ENCODE peak calls at places on chromosomes 13 and 19, in seven cellular contexts. U, S, G, W, R, D and A are unnamed samples.

GRCh38 chr13:41691276-41691675 is 233.9 kb downstream of the RGCC start:
- DNase-seq in U (no peak), S (no peak), G (no peak), W (no peak), R (no peak), D (peak; percentile 70), A (no peak)

GRCh38 chr19:11380653-11381534 is 3.2 kb downstream of the EPOR start:
- DNase-seq in U (peak; percentile 91), S (peak; percentile 72), G (peak; percentile 91), W (peak; percentile 97), R (peak; percentile 97), D (peak; percentile 93), A (peak; percentile 65)

GRCh38 chr13:30529085-30529815 is 63.5 kb upstream of the HMGB1 start:
- DNase-seq in U (no peak), S (no peak), G (peak; percentile 34), W (no peak), R (no peak), D (peak; percentile 33), A (no peak)

GRCh38 chr19:4697304-4697703 is 26.3 kb downstream of the DPP9 start:
- DNase-seq in U (no peak), S (no peak), G (no peak), W (no peak), R (no peak), D (no peak), A (no peak)

GRCh38 chr13:44244288-44244687 is 129.3 kb upstream of the SERP2 start:
- DNase-seq in U (no peak), S (peak; percentile 47), G (peak; percentile 91), W (peak; percentile 42), R (no peak), D (no peak), A (no peak)

GRCh38 chr19:49210108-49210900 is 52.7 kb downstream of the TRPM4 start:
- DNase-seq in U (no peak), S (no peak), G (no peak), W (no peak), R (peak; percentile 61), D (no peak), A (no peak)

GRCh38 chr13:40777166-40777956 is 6.4 kb upstream of the MRPS31 start:
- DNase-seq in U (no peak), S (no peak), G (peak; percentile 43), W (no peak), R (no peak), D (peak; percentile 68), A (no peak)

GRCh38 chr13:113243847-113244246 is 34.4 kb downstream of the CUL4A start:
- DNase-seq in U (no peak), S (no peak), G (no peak), W (no peak), R (no peak), D (no peak), A (no peak)

GRCh38 chr13:109396266-109396665 is 390.1 kb downstream of the IRS2 start:
- DNase-seq in U (no peak), S (no peak), G (no peak), W (peak; percentile 21), R (no peak), D (no peak), A (no peak)

GRCh38 chr13:99517577-99517976 is 16.3 kb downstream of the TM9SF2 start:
- DNase-seq in U (no peak), S (no peak), G (no peak), W (no peak), R (no peak), D (no peak), A (no peak)

GRCh38 chr13:60755380-60756163 is 358.6 kb downstream of the TDRD3 start:
- DNase-seq in U (no peak), S (no peak), G (peak; percentile 2), W (no peak), R (no peak), D (no peak), A (no peak)

GRCh38 chr19:40416918-40417713 is 3.9 kb upstream of the PRX start:
- DNase-seq in U (no peak), S (no peak), G (no peak), W (peak; percentile 80), R (no peak), D (no peak), A (no peak)

GRCh38 chr19:13069415-13070369 is 33.0 kb downstream of the LYL1 start:
- DNase-seq in U (no peak), S (no peak), G (peak; percentile 37), W (no peak), R (no peak), D (peak; percentile 53), A (no peak)

GRCh38 chr13:84844473-84844872 is 954.7 kb downstream of the SLITRK6 start:
- DNase-seq in U (no peak), S (no peak), G (peak; percentile 3), W (no peak), R (no peak), D (no peak), A (no peak)
- TF ChIP-seq CTCF in U (no peak), S (peak; percentile 43), G (peak; percentile 30), W (no peak), R (no peak), D (no peak), A (no peak)

DNA sequence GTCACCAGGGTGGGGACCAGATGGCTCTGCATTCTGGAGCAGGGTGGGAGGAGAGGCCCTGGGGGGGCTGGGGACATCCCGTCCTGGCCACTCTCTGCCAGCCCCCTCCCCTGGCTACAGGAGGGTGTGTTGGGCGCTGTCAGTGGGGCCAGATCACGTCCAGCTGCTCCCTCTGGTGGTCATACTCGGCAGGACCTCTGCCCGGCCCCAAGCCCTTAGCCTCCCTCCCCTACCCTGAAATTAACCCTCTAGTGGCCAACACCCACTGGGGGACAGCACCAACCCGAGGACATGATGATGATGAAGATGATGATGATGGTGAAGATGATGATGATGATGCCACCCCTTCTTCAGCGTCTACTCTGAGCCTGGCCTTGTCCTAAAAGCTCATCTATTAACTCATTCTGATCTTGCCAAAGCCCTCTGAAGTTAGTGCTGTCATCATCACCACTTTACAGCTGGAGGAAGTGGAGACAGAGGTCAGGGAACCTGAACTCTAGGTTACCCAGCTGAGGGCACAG is 590 bp upstream of the LGI4 start:
- DNase-seq in U (no peak), S (no peak), G (peak; percentile 45), W (peak; percentile 78), R (peak; percentile 81), D (peak; percentile 65), A (no peak)
- H3K4me3 ChIP-seq in U (no peak overlapping the region), S (no peak overlapping the region), G (no peak overlapping the region), W (peak overlapping the region; percentile 31), R (no peak overlapping the region), D (no peak overlapping the region), A (no peak overlapping the region)

DNA sequence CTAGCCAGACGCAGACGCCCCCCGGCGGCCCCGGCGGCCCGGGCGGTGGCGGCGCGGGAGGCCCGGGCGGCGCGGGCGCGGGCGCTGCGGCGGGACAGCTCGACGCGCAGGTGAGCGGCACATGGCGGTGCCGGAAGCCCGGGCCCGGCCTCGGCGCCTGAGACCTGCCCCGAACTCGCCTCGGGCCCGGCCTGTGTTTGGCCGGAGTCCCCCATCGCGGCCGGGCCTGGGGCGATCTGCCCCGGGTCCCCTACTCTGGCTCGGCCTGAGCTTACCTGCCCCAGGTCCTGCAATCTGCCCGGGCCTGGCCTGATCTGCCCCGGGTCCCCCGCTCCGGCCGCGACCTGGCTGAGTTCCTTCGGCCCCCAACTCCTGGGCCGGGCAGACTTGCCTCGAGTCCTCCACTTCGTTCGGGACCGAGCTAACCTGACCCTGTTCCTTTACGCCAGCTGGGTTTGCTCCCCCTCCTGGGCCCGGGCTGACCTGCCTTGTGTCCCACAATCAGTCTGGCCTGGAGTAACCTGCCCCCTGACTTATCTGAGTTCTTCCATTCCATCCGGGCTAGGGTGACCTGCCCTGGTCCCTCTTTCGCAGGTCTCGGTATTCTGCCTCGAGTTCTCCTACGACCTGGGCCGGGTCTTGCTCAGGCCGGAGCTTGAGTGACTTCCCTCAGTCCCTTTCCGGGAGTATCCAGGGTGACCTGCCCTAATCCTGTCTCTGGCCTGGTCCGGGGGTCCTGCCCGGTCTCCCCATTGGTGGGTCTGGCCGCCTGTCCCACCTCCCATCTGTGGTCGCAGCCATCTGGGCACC is 777 bp downstream of the UPF1 start:
- DNase-seq in U (no peak), S (no peak), G (no peak), W (no peak), R (peak; percentile 62), D (no peak), A (no peak)
- TF ChIP-seq CTCF in U (no peak), S (peak; percentile 28), G (peak; percentile 24), W (no peak), R (no peak), D (peak; percentile 31), A (peak; percentile 43)

GRCh38 chr13:110916671-110917142 is 1.8 kb upstream of the ANKRD10 start:
- DNase-seq in U (no peak), S (peak; percentile 76), G (peak; percentile 92), W (no peak), R (no peak), D (peak; percentile 57), A (peak; percentile 71)
- H3K4me3 ChIP-seq in U (no peak overlapping the region), S (no peak overlapping the region), G (peak overlapping the region; percentile 70), W (no peak overlapping the region), R (no peak overlapping the region), D (no peak overlapping the region), A (peak overlapping the region; percentile 10)

DNA sequence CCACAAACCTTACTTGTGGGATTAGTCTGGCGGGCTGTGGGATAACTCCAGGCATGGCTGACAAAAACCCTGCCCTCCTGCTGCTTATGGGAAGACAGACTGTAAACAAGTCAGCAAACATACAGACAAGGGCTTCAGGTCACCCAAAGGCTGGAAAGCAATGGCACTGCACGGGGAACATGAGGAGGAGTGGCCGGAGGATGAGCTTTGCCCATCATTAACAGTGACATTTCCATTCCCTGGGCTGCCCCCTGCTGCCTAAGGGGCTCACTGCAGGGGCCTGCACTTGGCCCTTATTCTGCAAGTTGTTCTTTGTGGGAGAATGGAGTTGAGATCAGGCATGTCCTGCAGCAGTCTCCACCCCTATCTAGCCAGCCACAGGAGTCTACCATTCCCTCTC is 91.3 kb downstream of the UQCRFS1 start:
- DNase-seq in U (no peak), S (no peak), G (no peak), W (no peak), R (no peak), D (peak; percentile 22), A (no peak)
- TF ChIP-seq CTCF in U (no peak), S (peak; percentile 67), G (peak; percentile 13), W (no peak), R (no peak), D (peak; percentile 61), A (peak; percentile 25)

GRCh38 chr13:50078512-50079277 is 63.5 kb downstream of the KCNRG start:
- DNase-seq in U (no peak), S (no peak), G (no peak), W (no peak), R (no peak), D (peak; percentile 32), A (no peak)
- H3K4me3 ChIP-seq in U (peak overlapping the region; percentile 74), S (peak overlapping the region; percentile 9), G (peak overlapping the region; percentile 86), W (no peak overlapping the region), R (no peak overlapping the region), D (peak overlapping the region; percentile 34), A (peak overlapping the region; percentile 93)

GRCh38 chr19:1073956-1074511 is 7.1 kb downstream of the ARHGAP45 start:
- DNase-seq in U (no peak), S (no peak), G (no peak), W (no peak), R (peak; percentile 64), D (no peak), A (no peak)
- TF ChIP-seq CTCF in U (no peak), S (no peak), G (no peak), W (no peak), R (no peak), D (no peak), A (no peak)

GRCh38 chr19:31223805-31224534 is 125.3 kb downstream of the TSHZ3 start:
- DNase-seq in U (peak; percentile 89), S (peak; percentile 88), G (peak; percentile 92), W (no peak), R (no peak), D (peak; percentile 93), A (peak; percentile 97)
- H3K4me3 ChIP-seq in U (no peak overlapping the region), S (no peak overlapping the region), G (no peak overlapping the region), W (no peak overlapping the region), R (no peak overlapping the region), D (no peak overlapping the region), A (no peak overlapping the region)